ENCODE peak calls at places on chromosome 17, in four cellular contexts. One of them, this sample, is unnamed.

GRCh38 chr17:7915611-7916382 is at the start of gene RNF227:
- DNase-seq in GM12878: peak
- DNase-seq in K562: peak
- DNase-seq in HepG2: peak
- DNase-seq in this sample: peak

GRCh38 chr17:44108440-44109311 is 14.8 kb downstream of the HDAC5 start:
- DNase-seq in HepG2: peak
- DNase-seq in GM12878: no peak
- DNase-seq in K562: peak
- DNase-seq in this sample: peak

GRCh38 chr17:39196191-39196819 is 1.2 kb downstream of the CACNB1 start:
- DNase-seq in K562: no peak
- DNase-seq in HepG2: no peak
- DNase-seq in GM12878: no peak
- DNase-seq in this sample: no peak

GRCh38 chr17:49817993-49818392 is 29.5 kb downstream of the KAT7 start:
- DNase-seq in HepG2: no peak
- DNase-seq in K562: no peak
- DNase-seq in GM12878: no peak
- DNase-seq in this sample: no peak

GRCh38 chr17:33520404-33521032 is 227.4 kb upstream of the ASIC2 start:
- DNase-seq in GM12878: no peak
- DNase-seq in HepG2: peak
- DNase-seq in K562: peak
- DNase-seq in this sample: peak

GRCh38 chr17:33233855-33234228 is 59.3 kb downstream of the ASIC2 start:
- DNase-seq in HepG2: no peak
- DNase-seq in K562: no peak
- DNase-seq in GM12878: no peak
- DNase-seq in this sample: peak

GRCh38 chr17:63382826-63383225 is 63.3 kb downstream of the CYB561 start:
- DNase-seq in K562: no peak
- DNase-seq in GM12878: no peak
- DNase-seq in HepG2: no peak
- DNase-seq in this sample: no peak

GRCh38 chr17:4604111-4604644 is 19.8 kb downstream of the SMTNL2 start:
- DNase-seq in K562: no peak
- DNase-seq in GM12878: no peak
- DNase-seq in HepG2: no peak
- DNase-seq in this sample: peak

GRCh38 chr17:63041722-63042121 is 75.7 kb downstream of the TANC2 start:
- DNase-seq in GM12878: no peak
- DNase-seq in K562: no peak
- DNase-seq in HepG2: no peak
- DNase-seq in this sample: no peak

GRCh38 chr17:15942207-15942833 is 2.6 kb upstream of the ADORA2B start:
- DNase-seq in GM12878: no peak
- DNase-seq in HepG2: no peak
- DNase-seq in K562: no peak
- DNase-seq in this sample: no peak

GRCh38 chr17:385195-385835 is 32.7 kb upstream of the RPH3AL start:
- DNase-seq in K562: no peak
- DNase-seq in HepG2: no peak
- DNase-seq in GM12878: no peak
- DNase-seq in this sample: peak

GRCh38 chr17:83125515-83126274 is 46.3 kb downstream of the METRNL start:
- DNase-seq in GM12878: no peak
- DNase-seq in HepG2: no peak
- DNase-seq in K562: no peak
- DNase-seq in this sample: no peak

GRCh38 chr17:78890111-78890897 is 12.7 kb downstream of the CEP295NL start:
- DNase-seq in HepG2: no peak
- DNase-seq in GM12878: no peak
- DNase-seq in K562: no peak
- DNase-seq in this sample: no peak

GRCh38 chr17:72516772-72517399 is 396.1 kb downstream of the SOX9 start:
- DNase-seq in GM12878: no peak
- DNase-seq in K562: no peak
- DNase-seq in HepG2: peak
- DNase-seq in this sample: no peak

GRCh38 chr17:40888321-40888720 is 3.3 kb upstream of the KRT20 start:
- DNase-seq in GM12878: no peak
- DNase-seq in K562: no peak
- DNase-seq in HepG2: no peak
- DNase-seq in this sample: no peak

GRCh38 chr17:7132511-7133094 is 18.0 kb upstream of the ASGR2 start:
- DNase-seq in K562: no peak
- DNase-seq in GM12878: peak
- DNase-seq in HepG2: peak
- DNase-seq in this sample: no peak

GRCh38 chr17:73835605-73836004 is 191.4 kb upstream of the SDK2 start:
- DNase-seq in K562: no peak
- DNase-seq in HepG2: no peak
- DNase-seq in GM12878: no peak
- DNase-seq in this sample: no peak

GRCh38 chr17:66302761-66303626 is 581 bp downstream of the PRKCA start:
- DNase-seq in K562: peak
- DNase-seq in HepG2: peak
- DNase-seq in GM12878: no peak
- DNase-seq in this sample: peak

GRCh38 chr17:7294614-7295153 is at the start of gene YBX2:
- DNase-seq in K562: peak
- DNase-seq in HepG2: no peak
- DNase-seq in GM12878: no peak
- DNase-seq in this sample: peak

GRCh38 chr17:36740157-36740556 is 138.8 kb downstream of the MRM1 start:
- DNase-seq in HepG2: no peak
- DNase-seq in K562: no peak
- DNase-seq in GM12878: no peak
- DNase-seq in this sample: peak

GRCh38 chr17:52710363-52710901 is 551.9 kb upstream of the CA10 start:
- DNase-seq in K562: no peak
- DNase-seq in HepG2: no peak
- DNase-seq in GM12878: no peak
- DNase-seq in this sample: no peak

GRCh38 chr17:77596491-77597420 is 361.7 kb upstream of the TNRC6C start:
- DNase-seq in K562: no peak
- DNase-seq in GM12878: no peak
- DNase-seq in HepG2: no peak
- DNase-seq in this sample: no peak

GRCh38 chr17:82935944-82936767 is 96.3 kb upstream of the ZNF750 start:
- DNase-seq in K562: no peak
- DNase-seq in GM12878: no peak
- DNase-seq in HepG2: no peak
- DNase-seq in this sample: no peak

DNA sequence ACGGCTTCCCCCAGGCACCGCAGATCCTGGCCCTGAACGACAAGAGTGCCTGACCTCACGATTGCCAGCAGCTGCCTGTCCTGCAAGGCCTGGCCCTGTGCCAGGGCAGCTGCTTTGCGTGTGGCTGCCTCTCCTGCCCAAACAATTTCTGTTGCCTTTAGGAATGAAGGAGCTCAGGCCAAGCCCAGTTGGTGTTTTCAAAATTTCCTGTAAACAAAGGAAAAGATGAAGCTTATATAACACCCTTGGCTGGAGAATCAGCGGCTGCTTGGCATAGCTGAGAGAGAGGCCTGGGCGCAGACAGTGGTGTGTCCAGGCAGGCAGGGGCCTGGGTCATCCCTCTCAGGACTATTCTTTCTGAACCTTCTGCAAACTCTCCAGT is 11.7 kb upstream of the SLC47A2 start:
- DNase-seq in HepG2: peak
- DNase-seq in GM12878: no peak
- DNase-seq in K562: no peak
- DNase-seq in this sample: peak
- TF ChIP-seq SIN3A in HepG2: no peak
- TF ChIP-seq SIN3A in GM12878: no peak
- TF ChIP-seq SIN3A in K562: no peak
- TF ChIP-seq SIN3A in this sample: no peak

GRCh38 chr17:35467824-35468223 is 19.3 kb upstream of the SLFN13 start:
- DNase-seq in HepG2: no peak
- DNase-seq in K562: no peak
- DNase-seq in GM12878: no peak
- DNase-seq in this sample: no peak
- TF ChIP-seq FOXM1 in HepG2: no peak
- TF ChIP-seq FOXM1 in K562: no peak
- TF ChIP-seq FOXM1 in GM12878: no peak
- TF ChIP-seq FOXM1 in this sample: no peak

GRCh38 chr17:80862978-80863377 is 128.7 kb upstream of the CHMP6 start:
- DNase-seq in GM12878: no peak
- DNase-seq in HepG2: no peak
- DNase-seq in K562: no peak
- DNase-seq in this sample: no peak

GRCh38 chr17:80860703-80861359 is 130.8 kb upstream of the CHMP6 start:
- DNase-seq in GM12878: no peak
- DNase-seq in HepG2: no peak
- DNase-seq in K562: no peak
- DNase-seq in this sample: peak

GRCh38 chr17:80862341-80862969 is 129.2 kb upstream of the CHMP6 start:
- DNase-seq in K562: no peak
- DNase-seq in HepG2: no peak
- DNase-seq in GM12878: no peak
- DNase-seq in this sample: no peak

GRCh38 chr17:80861360-80861861 is 130.2 kb upstream of the CHMP6 start:
- DNase-seq in K562: no peak
- DNase-seq in HepG2: no peak
- DNase-seq in GM12878: no peak
- DNase-seq in this sample: peak

DNA sequence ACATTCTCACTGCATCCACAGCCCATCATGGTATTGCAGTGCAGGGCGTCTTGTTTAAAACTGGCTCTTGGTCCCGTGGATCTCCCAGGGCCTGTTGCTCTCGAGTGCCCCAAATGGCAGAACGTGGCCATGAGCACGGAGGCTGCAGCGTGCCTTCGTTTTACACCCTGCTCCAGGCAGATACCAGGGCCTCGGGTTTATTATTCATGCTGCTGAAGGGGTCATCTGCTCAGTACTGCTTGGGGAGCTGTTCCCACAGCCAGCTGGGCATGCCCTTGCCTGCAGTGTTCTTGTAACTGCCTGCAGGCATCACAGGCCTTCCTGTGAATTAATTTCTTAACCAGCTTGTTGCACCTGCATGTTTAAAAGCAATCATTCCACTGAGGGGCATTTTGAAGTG is 129.7 kb upstream of the CHMP6 start:
- DNase-seq in K562: no peak
- DNase-seq in GM12878: no peak
- DNase-seq in HepG2: no peak
- DNase-seq in this sample: peak
- TF ChIP-seq SIN3A in K562: no peak
- TF ChIP-seq SIN3A in GM12878: no peak
- TF ChIP-seq SIN3A in HepG2: no peak
- TF ChIP-seq SIN3A in this sample: no peak

DNA sequence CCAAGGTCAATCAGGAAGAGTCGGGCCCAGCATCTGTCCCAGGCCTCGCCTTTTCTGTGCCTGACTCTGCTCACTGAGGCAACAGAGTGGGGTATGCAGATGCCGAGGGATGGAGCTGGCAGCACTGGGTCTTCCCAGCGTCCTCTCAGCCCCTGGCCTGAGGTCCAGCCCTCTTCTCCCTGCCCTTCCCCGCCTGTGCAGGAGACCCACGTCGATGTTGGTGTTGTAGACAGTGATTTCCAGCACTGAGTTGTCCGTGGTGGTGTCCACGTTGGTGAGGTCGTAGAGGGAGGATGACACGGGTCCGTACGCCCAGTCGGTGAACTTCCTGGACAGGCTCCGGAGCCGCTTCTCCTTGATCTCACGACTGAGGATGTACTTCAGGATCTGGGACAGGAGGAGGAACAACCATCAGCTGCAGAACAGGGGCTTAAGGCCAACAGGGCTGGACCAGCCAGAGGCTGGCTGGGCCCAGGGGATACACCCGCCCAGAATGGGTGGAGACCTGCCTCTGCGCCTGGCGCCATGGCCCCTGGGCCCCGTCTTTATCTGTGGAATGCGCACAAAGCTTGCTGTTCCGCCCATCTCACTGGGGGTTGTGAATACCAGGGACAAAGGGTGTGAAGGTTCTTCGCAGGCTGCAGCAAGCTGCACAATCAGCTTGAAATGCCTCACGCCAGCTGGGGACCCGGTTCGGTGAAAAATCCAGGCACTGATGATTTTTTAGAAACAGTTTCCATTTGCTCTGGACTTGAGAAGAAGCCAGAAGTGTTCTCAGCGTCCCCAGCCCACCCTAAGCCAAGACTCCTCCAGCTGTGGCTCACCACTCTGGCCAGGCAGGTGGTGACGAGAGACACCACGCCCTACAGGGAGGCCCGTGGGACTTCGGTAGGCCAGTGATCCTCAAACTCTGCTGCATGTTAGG is 27.5 kb downstream of the TRPV3 start:
- DNase-seq in K562: no peak
- DNase-seq in HepG2: peak
- DNase-seq in GM12878: no peak
- DNase-seq in this sample: no peak
- TF ChIP-seq FOXM1 in K562: no peak
- TF ChIP-seq FOXM1 in HepG2: peak
- TF ChIP-seq FOXM1 in GM12878: no peak
- TF ChIP-seq FOXM1 in this sample: no peak

GRCh38 chr17:61731330-61731729 is 132.0 kb downstream of the BRIP1 start:
- DNase-seq in HepG2: no peak
- DNase-seq in GM12878: no peak
- DNase-seq in K562: no peak
- DNase-seq in this sample: peak

GRCh38 chr17:61732169-61732568 is 131.2 kb downstream of the BRIP1 start:
- DNase-seq in GM12878: no peak
- DNase-seq in K562: no peak
- DNase-seq in HepG2: no peak
- DNase-seq in this sample: no peak

GRCh38 chr17:61728297-61728836 is 135.0 kb downstream of the BRIP1 start:
- DNase-seq in GM12878: no peak
- DNase-seq in HepG2: no peak
- DNase-seq in K562: no peak
- DNase-seq in this sample: no peak

GRCh38 chr17:61726977-61727376 is 136.0 kb upstream of the NACA2 start:
- DNase-seq in HepG2: no peak
- DNase-seq in K562: no peak
- DNase-seq in GM12878: no peak
- DNase-seq in this sample: no peak

DNA sequence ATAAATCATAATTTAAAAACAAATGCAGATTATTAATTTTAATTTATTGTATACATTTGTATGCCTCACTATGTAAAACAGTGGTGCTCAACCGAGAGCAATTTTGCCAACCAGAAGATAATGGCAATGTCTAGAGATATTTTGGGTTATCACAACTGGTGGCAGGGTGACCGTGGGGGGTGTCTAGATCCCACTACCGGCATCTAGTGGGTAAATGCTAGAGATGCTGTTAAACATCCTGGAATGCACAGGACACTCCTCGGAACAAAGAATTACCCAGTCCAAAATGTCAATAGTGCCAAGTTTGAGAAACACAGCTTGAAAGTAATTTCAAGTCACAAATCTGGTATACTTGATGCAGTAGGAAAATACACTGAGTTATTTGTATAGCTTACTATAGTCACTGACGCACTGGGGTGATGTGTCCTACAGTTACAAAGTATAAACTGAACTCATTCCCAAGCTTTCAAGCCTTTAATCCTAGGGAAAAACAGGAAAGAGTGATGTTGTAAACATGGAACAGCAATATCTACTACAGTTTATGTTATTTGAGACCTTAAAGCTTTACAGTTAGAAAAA is 133.5 kb downstream of the BRIP1 start:
- DNase-seq in K562: no peak
- DNase-seq in GM12878: no peak
- DNase-seq in HepG2: no peak
- DNase-seq in this sample: peak
- TF ChIP-seq SIN3A in K562: no peak
- TF ChIP-seq SIN3A in GM12878: no peak
- TF ChIP-seq SIN3A in HepG2: no peak
- TF ChIP-seq SIN3A in this sample: no peak

This sample was measured in SK-N-SH.